ENCODE peak calls at places on chromosomes 16 and 17, in ten cellular contexts. One of them, this sample, is unnamed.

GRCh38 chr16:89031715-89032659 is 55.0 kb upstream of the CBFA2T3 start:
- DNase-seq in heart left ventricle: no peak
- DNase-seq in gastrocnemius medialis: no peak
- DNase-seq in thyroid gland: no peak
- DNase-seq in body of pancreas: peak
- DNase-seq in Peyer's patch: no peak
- DNase-seq in transverse colon: peak
- DNase-seq in uterus: no peak
- DNase-seq in A549: no peak
- DNase-seq in suprapubic skin: peak
- DNase-seq in this sample: no peak

GRCh38 chr17:19264681-19265080 is 27.5 kb downstream of the EPN2 start:
- DNase-seq in transverse colon: no peak
- DNase-seq in A549: no peak
- DNase-seq in gastrocnemius medialis: no peak
- DNase-seq in thyroid gland: no peak
- DNase-seq in body of pancreas: no peak
- DNase-seq in suprapubic skin: no peak
- DNase-seq in uterus: no peak
- DNase-seq in heart left ventricle: peak
- DNase-seq in Peyer's patch: no peak
- DNase-seq in this sample: no peak

GRCh38 chr16:19963306-19963705 is 78.7 kb upstream of the GPRC5B start:
- DNase-seq in uterus: no peak
- DNase-seq in transverse colon: no peak
- DNase-seq in gastrocnemius medialis: no peak
- DNase-seq in thyroid gland: no peak
- DNase-seq in body of pancreas: peak
- DNase-seq in A549: no peak
- DNase-seq in Peyer's patch: no peak
- DNase-seq in heart left ventricle: peak
- DNase-seq in suprapubic skin: no peak
- DNase-seq in this sample: no peak

GRCh38 chr17:82702161-82702932 is 3.8 kb upstream of the RAB40B start:
- DNase-seq in Peyer's patch: peak
- DNase-seq in body of pancreas: no peak
- DNase-seq in uterus: no peak
- DNase-seq in transverse colon: peak
- DNase-seq in thyroid gland: no peak
- DNase-seq in A549: peak
- DNase-seq in heart left ventricle: peak
- DNase-seq in gastrocnemius medialis: no peak
- DNase-seq in suprapubic skin: no peak
- DNase-seq in this sample: no peak

GRCh38 chr16:4062212-4062802 is 53.9 kb downstream of the ADCY9 start:
- DNase-seq in uterus: no peak
- DNase-seq in A549: no peak
- DNase-seq in Peyer's patch: no peak
- DNase-seq in thyroid gland: no peak
- DNase-seq in body of pancreas: no peak
- DNase-seq in gastrocnemius medialis: no peak
- DNase-seq in suprapubic skin: no peak
- DNase-seq in heart left ventricle: no peak
- DNase-seq in transverse colon: no peak
- DNase-seq in this sample: no peak

GRCh38 chr17:32998111-32998892 is 6.7 kb downstream of the SPACA3 start:
- DNase-seq in gastrocnemius medialis: peak
- DNase-seq in A549: peak
- DNase-seq in thyroid gland: peak
- DNase-seq in heart left ventricle: peak
- DNase-seq in uterus: peak
- DNase-seq in transverse colon: peak
- DNase-seq in body of pancreas: peak
- DNase-seq in suprapubic skin: peak
- DNase-seq in Peyer's patch: peak
- DNase-seq in this sample: no peak

GRCh38 chr17:48626470-48627241 is 498 bp upstream of the HOXB9 start:
- DNase-seq in uterus: no peak
- DNase-seq in thyroid gland: no peak
- DNase-seq in Peyer's patch: peak
- DNase-seq in A549: peak
- DNase-seq in transverse colon: peak
- DNase-seq in gastrocnemius medialis: no peak
- DNase-seq in suprapubic skin: no peak
- DNase-seq in heart left ventricle: no peak
- DNase-seq in body of pancreas: no peak
- DNase-seq in this sample: no peak

GRCh38 chr16:57609541-57610401 is 18.7 kb upstream of the ADGRG1 start:
- DNase-seq in Peyer's patch: no peak
- DNase-seq in gastrocnemius medialis: no peak
- DNase-seq in heart left ventricle: peak
- DNase-seq in uterus: no peak
- DNase-seq in thyroid gland: peak
- DNase-seq in A549: no peak
- DNase-seq in suprapubic skin: peak
- DNase-seq in transverse colon: peak
- DNase-seq in body of pancreas: peak
- DNase-seq in this sample: no peak

GRCh38 chr17:8894189-8894611 is 26.7 kb upstream of the PIK3R6 start:
- DNase-seq in transverse colon: peak
- DNase-seq in gastrocnemius medialis: no peak
- DNase-seq in Peyer's patch: no peak
- DNase-seq in uterus: no peak
- DNase-seq in heart left ventricle: no peak
- DNase-seq in A549: no peak
- DNase-seq in body of pancreas: no peak
- DNase-seq in suprapubic skin: peak
- DNase-seq in thyroid gland: no peak
- DNase-seq in this sample: no peak

DNA sequence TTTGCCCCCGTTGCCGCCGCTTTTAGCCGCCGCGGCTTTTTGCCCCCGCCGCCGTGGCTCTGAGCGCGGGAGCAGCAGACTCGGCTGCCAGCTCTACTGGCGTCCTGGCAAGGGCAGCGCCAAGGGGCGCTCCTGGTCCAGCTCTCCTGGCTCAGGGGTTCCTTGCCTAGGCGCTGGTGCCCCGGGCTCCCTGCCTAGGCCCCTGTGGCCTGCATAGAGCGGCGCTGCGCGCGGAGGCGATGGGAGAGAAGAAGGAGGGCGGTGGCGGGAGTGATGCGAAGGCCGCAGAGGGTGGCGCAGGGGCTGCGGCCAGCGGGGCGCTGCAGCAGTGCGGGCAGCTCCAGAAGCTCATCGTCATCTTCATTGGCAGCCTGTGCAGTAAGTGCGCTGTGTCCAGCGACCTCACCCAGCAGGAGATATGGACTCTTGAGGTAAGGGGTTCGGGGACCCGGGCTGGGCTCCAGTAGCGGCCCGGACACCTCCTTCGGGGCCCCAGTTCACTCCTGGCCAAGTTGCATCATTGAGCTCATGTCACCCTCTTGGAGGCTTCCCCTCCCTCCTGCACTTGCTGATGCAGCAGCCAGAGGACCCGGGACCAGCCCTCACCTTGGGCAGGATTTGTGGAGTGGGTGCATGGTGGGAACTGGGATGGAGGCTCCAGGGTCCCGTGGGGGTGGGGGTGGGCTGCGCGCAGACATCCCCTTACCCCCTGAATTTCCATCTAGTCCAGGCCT is 1344.4 kb downstream of the TP53TG3F start:
- DNase-seq in uterus: no peak
- DNase-seq in heart left ventricle: no peak
- DNase-seq in thyroid gland: no peak
- DNase-seq in Peyer's patch: no peak
- DNase-seq in suprapubic skin: peak
- DNase-seq in body of pancreas: no peak
- DNase-seq in gastrocnemius medialis: no peak
- DNase-seq in A549: no peak
- DNase-seq in transverse colon: no peak
- DNase-seq in this sample: no peak
- TF ChIP-seq POLR2A in uterus: no peak
- TF ChIP-seq POLR2A in heart left ventricle: no peak
- TF ChIP-seq POLR2A in thyroid gland: no peak
- TF ChIP-seq POLR2A in Peyer's patch: no peak
- TF ChIP-seq POLR2A in suprapubic skin: no peak
- TF ChIP-seq POLR2A in body of pancreas: no peak
- TF ChIP-seq POLR2A in gastrocnemius medialis: no peak
- TF ChIP-seq POLR2A in A549: no peak
- TF ChIP-seq POLR2A in transverse colon: no peak
- TF ChIP-seq POLR2A in this sample: no peak

GRCh38 chr17:81035389-81036127 is 607 bp downstream of the BAIAP2 start:
- DNase-seq in gastrocnemius medialis: no peak
- DNase-seq in suprapubic skin: no peak
- DNase-seq in transverse colon: no peak
- DNase-seq in Peyer's patch: no peak
- DNase-seq in thyroid gland: no peak
- DNase-seq in heart left ventricle: peak
- DNase-seq in body of pancreas: no peak
- DNase-seq in A549: no peak
- DNase-seq in uterus: no peak
- DNase-seq in this sample: no peak
- H3K4me3 ChIP-seq in gastrocnemius medialis: peak
- H3K4me3 ChIP-seq in suprapubic skin: peak
- H3K4me3 ChIP-seq in transverse colon: peak
- H3K4me3 ChIP-seq in Peyer's patch: peak
- H3K4me3 ChIP-seq in thyroid gland: peak
- H3K4me3 ChIP-seq in heart left ventricle: peak
- H3K4me3 ChIP-seq in body of pancreas: no peak
- H3K4me3 ChIP-seq in A549: peak
- H3K4me3 ChIP-seq in uterus: peak
- H3K4me3 ChIP-seq in this sample: peak

DNA sequence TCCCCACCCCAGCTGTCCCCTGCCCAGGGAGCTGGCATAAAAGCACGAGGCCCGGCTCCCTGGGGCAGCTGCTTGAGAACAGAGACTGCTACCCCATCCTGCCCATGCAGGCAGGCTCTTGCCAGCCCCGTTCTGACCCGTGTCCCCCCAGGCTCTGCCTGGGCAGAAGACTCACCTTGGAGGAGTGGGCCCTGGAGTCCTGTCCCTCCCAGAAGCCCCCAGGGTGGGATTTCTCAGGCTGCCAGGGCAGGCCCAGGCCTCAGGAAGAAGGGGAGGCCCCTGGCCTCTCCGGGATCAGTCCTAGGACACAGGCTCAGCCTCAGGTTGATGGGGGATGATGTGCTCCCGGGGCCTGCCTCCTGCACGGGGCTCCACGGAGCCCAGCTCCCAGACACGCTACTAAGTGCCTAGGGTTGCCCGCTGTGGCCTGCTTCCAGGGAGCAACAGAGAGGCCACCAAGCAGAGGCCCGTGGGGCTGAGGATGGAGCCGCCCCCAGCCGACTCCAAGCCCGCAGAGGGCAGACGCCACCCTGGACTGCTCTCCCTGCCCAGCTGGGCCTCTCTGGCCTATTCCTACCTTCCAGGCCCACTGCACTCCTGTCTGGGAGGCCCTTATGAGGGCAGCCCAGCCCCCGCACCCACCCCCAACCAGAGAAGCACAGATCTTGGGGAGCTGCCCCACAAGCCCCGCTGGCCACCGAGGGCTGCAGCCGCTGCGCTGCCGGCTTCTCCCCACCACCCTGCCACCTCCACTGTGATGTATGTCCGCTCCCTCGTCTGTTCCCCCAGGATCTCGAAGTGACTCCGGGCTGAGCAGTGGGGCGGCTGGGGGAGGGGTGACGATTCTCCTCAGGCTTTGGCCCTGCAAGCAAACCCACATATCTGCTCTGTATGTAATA is 1.7 kb downstream of the NME3 start:
- DNase-seq in thyroid gland: no peak
- DNase-seq in Peyer's patch: no peak
- DNase-seq in gastrocnemius medialis: no peak
- DNase-seq in transverse colon: no peak
- DNase-seq in A549: no peak
- DNase-seq in uterus: no peak
- DNase-seq in heart left ventricle: no peak
- DNase-seq in body of pancreas: no peak
- DNase-seq in suprapubic skin: no peak
- DNase-seq in this sample: no peak
- H3K27ac ChIP-seq in thyroid gland: no peak
- H3K27ac ChIP-seq in Peyer's patch: peak
- H3K27ac ChIP-seq in gastrocnemius medialis: peak
- H3K27ac ChIP-seq in transverse colon: peak
- H3K27ac ChIP-seq in A549: peak
- H3K27ac ChIP-seq in uterus: peak
- H3K27ac ChIP-seq in heart left ventricle: no peak
- H3K27ac ChIP-seq in body of pancreas: peak
- H3K27ac ChIP-seq in suprapubic skin: peak
- H3K27ac ChIP-seq in this sample: peak

GRCh38 chr16:70428178-70428998 is 10.5 kb downstream of the ST3GAL2 start:
- DNase-seq in body of pancreas: peak
- DNase-seq in thyroid gland: peak
- DNase-seq in heart left ventricle: peak
- DNase-seq in suprapubic skin: peak
- DNase-seq in A549: peak
- DNase-seq in transverse colon: peak
- DNase-seq in uterus: peak
- DNase-seq in gastrocnemius medialis: peak
- DNase-seq in Peyer's patch: peak
- DNase-seq in this sample: peak
- TF ChIP-seq POLR2A in body of pancreas: no peak
- TF ChIP-seq POLR2A in thyroid gland: no peak
- TF ChIP-seq POLR2A in heart left ventricle: no peak
- TF ChIP-seq POLR2A in suprapubic skin: no peak
- TF ChIP-seq POLR2A in A549: no peak
- TF ChIP-seq POLR2A in transverse colon: peak
- TF ChIP-seq POLR2A in uterus: no peak
- TF ChIP-seq POLR2A in gastrocnemius medialis: peak
- TF ChIP-seq POLR2A in Peyer's patch: peak
- TF ChIP-seq POLR2A in this sample: no peak

This sample was measured in esophagus squamous epithelium.